ENCODE peak calls at places on chromosomes 2 and 18, in nine cellular contexts. One of them, this sample, is unnamed.
A peak's percentile ranks its signal among the peaks of the same experiment; 100 is the strongest.

GRCh38 chr2:204340511-204340910 is 204.8 kb upstream of the PARD3B start:
- DNase-seq in adrenal gland: no peak
- DNase-seq in IMR-90: no peak
- DNase-seq in right lobe of liver: no peak
- DNase-seq in HepG2: no peak
- DNase-seq in A549: no peak
- DNase-seq in HCT116: no peak
- DNase-seq in uterus: no peak
- DNase-seq in GM12891: no peak
- DNase-seq in this sample: no peak

GRCh38 chr18:29301048-29301447 is 1124.1 kb upstream of the CDH2 start:
- DNase-seq in right lobe of liver: no peak
- DNase-seq in A549: no peak
- DNase-seq in uterus: no peak
- DNase-seq in HCT116: no peak
- DNase-seq in IMR-90: no peak
- DNase-seq in GM12891: no peak
- DNase-seq in adrenal gland: no peak
- DNase-seq in HepG2: no peak
- DNase-seq in this sample: no peak

GRCh38 chr18:57909620-57910019 is 106.5 kb upstream of the ATP8B1 start:
- DNase-seq in right lobe of liver: no peak
- DNase-seq in uterus: no peak
- DNase-seq in GM12891: no peak
- DNase-seq in HepG2: no peak
- DNase-seq in A549: no peak
- DNase-seq in HCT116: no peak
- DNase-seq in IMR-90: no peak
- DNase-seq in adrenal gland: no peak
- DNase-seq in this sample: no peak

GRCh38 chr2:10500601-10501361 is 52.7 kb upstream of the ODC1 start:
- DNase-seq in IMR-90: peak; percentile 15
- DNase-seq in HCT116: no peak
- DNase-seq in uterus: no peak
- DNase-seq in right lobe of liver: peak; percentile 39
- DNase-seq in GM12891: no peak
- DNase-seq in A549: no peak
- DNase-seq in adrenal gland: no peak
- DNase-seq in HepG2: no peak
- DNase-seq in this sample: no peak

GRCh38 chr2:42792583-42793313 is at the start of gene HAAO:
- DNase-seq in uterus: peak; percentile 75
- DNase-seq in GM12891: peak; percentile 51
- DNase-seq in HCT116: no peak
- DNase-seq in A549: no peak
- DNase-seq in IMR-90: no peak
- DNase-seq in HepG2: peak; percentile 91
- DNase-seq in right lobe of liver: peak; percentile 93
- DNase-seq in adrenal gland: peak; percentile 31
- DNase-seq in this sample: peak; percentile 86

GRCh38 chr2:189613650-189614420 is 33.2 kb upstream of the SLC40A1 start:
- DNase-seq in GM12891: no peak
- DNase-seq in uterus: no peak
- DNase-seq in A549: peak; percentile 37
- DNase-seq in HepG2: no peak
- DNase-seq in HCT116: no peak
- DNase-seq in IMR-90: peak; percentile 75
- DNase-seq in adrenal gland: peak; percentile 34
- DNase-seq in right lobe of liver: no peak
- DNase-seq in this sample: no peak

GRCh38 chr2:99636432-99637034 is 146.7 kb upstream of the REV1 start:
- DNase-seq in HepG2: no peak
- DNase-seq in right lobe of liver: peak; percentile 94
- DNase-seq in GM12891: no peak
- DNase-seq in adrenal gland: peak; percentile 91
- DNase-seq in A549: no peak
- DNase-seq in IMR-90: no peak
- DNase-seq in HCT116: no peak
- DNase-seq in uterus: peak; percentile 94
- DNase-seq in this sample: peak; percentile 27

GRCh38 chr2:111199840-111200239 is 79.1 kb downstream of the BCL2L11 start:
- DNase-seq in uterus: no peak
- DNase-seq in right lobe of liver: no peak
- DNase-seq in HepG2: no peak
- DNase-seq in A549: no peak
- DNase-seq in GM12891: no peak
- DNase-seq in HCT116: no peak
- DNase-seq in IMR-90: no peak
- DNase-seq in adrenal gland: no peak
- DNase-seq in this sample: no peak

GRCh38 chr18:60372598-60372997 is at the start of gene MC4R:
- DNase-seq in HCT116: peak; percentile 48
- DNase-seq in IMR-90: peak; percentile 82
- DNase-seq in adrenal gland: no peak
- DNase-seq in right lobe of liver: no peak
- DNase-seq in GM12891: no peak
- DNase-seq in uterus: no peak
- DNase-seq in HepG2: no peak
- DNase-seq in A549: peak; percentile 29
- DNase-seq in this sample: peak; percentile 9

GRCh38 chr2:77008925-77009706 is 513.1 kb downstream of the LRRTM4 start:
- DNase-seq in HepG2: no peak
- DNase-seq in IMR-90: peak; percentile 5
- DNase-seq in HCT116: no peak
- DNase-seq in uterus: no peak
- DNase-seq in A549: no peak
- DNase-seq in right lobe of liver: no peak
- DNase-seq in GM12891: no peak
- DNase-seq in adrenal gland: no peak
- DNase-seq in this sample: no peak

GRCh38 chr2:200422071-200422470 is 87.8 kb downstream of the KCTD18 start:
- DNase-seq in IMR-90: no peak
- DNase-seq in adrenal gland: no peak
- DNase-seq in right lobe of liver: no peak
- DNase-seq in GM12891: no peak
- DNase-seq in HCT116: no peak
- DNase-seq in A549: no peak
- DNase-seq in HepG2: no peak
- DNase-seq in uterus: no peak
- DNase-seq in this sample: no peak

GRCh38 chr2:97267411-97268074 is 154.6 kb downstream of the ANKRD36 start:
- DNase-seq in HepG2: peak; percentile 1
- DNase-seq in A549: no peak
- DNase-seq in HCT116: no peak
- DNase-seq in GM12891: no peak
- DNase-seq in adrenal gland: peak; percentile 7
- DNase-seq in IMR-90: peak; percentile 0
- DNase-seq in uterus: peak; percentile 13
- DNase-seq in right lobe of liver: peak; percentile 51
- DNase-seq in this sample: peak; percentile 10

GRCh38 chr18:23998811-23999210 is 15.7 kb upstream of the TTC39C start:
- DNase-seq in GM12891: no peak
- DNase-seq in HCT116: peak; percentile 23
- DNase-seq in HepG2: peak; percentile 68
- DNase-seq in right lobe of liver: no peak
- DNase-seq in uterus: no peak
- DNase-seq in adrenal gland: no peak
- DNase-seq in IMR-90: no peak
- DNase-seq in A549: peak; percentile 8
- DNase-seq in this sample: no peak

GRCh38 chr2:145228506-145228905 is 708.6 kb upstream of the ZEB2 start:
- DNase-seq in GM12891: no peak
- DNase-seq in HepG2: no peak
- DNase-seq in right lobe of liver: no peak
- DNase-seq in IMR-90: peak; percentile 41
- DNase-seq in HCT116: no peak
- DNase-seq in A549: no peak
- DNase-seq in uterus: peak; percentile 33
- DNase-seq in adrenal gland: no peak
- DNase-seq in this sample: peak; percentile 23

GRCh38 chr18:7566587-7567486 is at the start of gene PTPRM:
- DNase-seq in IMR-90: peak; percentile 78
- DNase-seq in A549: peak; percentile 65
- DNase-seq in HepG2: peak; percentile 47
- DNase-seq in HCT116: peak; percentile 1
- DNase-seq in GM12891: peak; percentile 72
- DNase-seq in uterus: peak; percentile 88
- DNase-seq in adrenal gland: peak; percentile 92
- DNase-seq in right lobe of liver: peak; percentile 89
- DNase-seq in this sample: peak; percentile 85

GRCh38 chr2:207925601-207926000 is 99.7 kb downstream of the PLEKHM3 start:
- DNase-seq in HepG2: no peak
- DNase-seq in uterus: no peak
- DNase-seq in GM12891: no peak
- DNase-seq in adrenal gland: no peak
- DNase-seq in A549: no peak
- DNase-seq in IMR-90: no peak
- DNase-seq in right lobe of liver: no peak
- DNase-seq in HCT116: no peak
- DNase-seq in this sample: no peak

GRCh38 chr2:218831378-218831990 is at the start of gene PRKAG3:
- DNase-seq in uterus: no peak
- DNase-seq in GM12891: no peak
- DNase-seq in adrenal gland: no peak
- DNase-seq in A549: no peak
- DNase-seq in HCT116: no peak
- DNase-seq in IMR-90: no peak
- DNase-seq in HepG2: no peak
- DNase-seq in right lobe of liver: no peak
- DNase-seq in this sample: no peak
- TF ChIP-seq POLR2A in uterus: no peak
- TF ChIP-seq POLR2A in GM12891: no peak
- TF ChIP-seq POLR2A in adrenal gland: no peak
- TF ChIP-seq POLR2A in A549: no peak
- TF ChIP-seq POLR2A in HCT116: no peak
- TF ChIP-seq POLR2A in IMR-90: no peak
- TF ChIP-seq POLR2A in HepG2: no peak
- TF ChIP-seq POLR2A in right lobe of liver: no peak
- TF ChIP-seq POLR2A in this sample: no peak

DNA sequence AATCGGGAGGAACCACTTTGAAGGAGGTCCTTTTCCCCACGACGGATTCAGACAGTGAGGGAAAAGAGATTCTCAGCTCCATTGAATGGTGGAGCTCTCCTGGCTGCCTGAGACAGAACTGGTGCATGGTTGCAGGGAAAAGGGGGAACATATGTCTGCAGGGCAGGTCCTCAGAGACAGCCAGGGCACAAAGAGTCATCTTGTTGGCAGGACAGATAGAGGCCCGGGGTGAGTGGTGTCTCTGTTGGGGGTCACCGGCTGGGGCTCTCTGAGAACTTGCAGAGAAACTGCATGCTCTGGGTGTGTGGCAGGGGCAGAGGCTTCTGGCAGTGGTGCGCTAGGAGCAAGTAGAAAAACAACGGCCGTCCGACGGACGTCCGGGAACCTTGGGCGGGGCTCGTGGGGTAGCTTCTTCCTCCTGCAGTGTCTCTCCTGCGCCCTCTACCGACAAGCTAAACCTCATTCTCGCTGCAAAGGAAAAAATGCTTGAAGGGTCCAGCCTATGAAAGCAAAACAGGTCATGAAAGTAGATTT is 94.3 kb downstream of the CDCA7 start:
- DNase-seq in HepG2: peak; percentile 87
- DNase-seq in adrenal gland: peak; percentile 91
- DNase-seq in A549: peak; percentile 90
- DNase-seq in HCT116: peak; percentile 85
- DNase-seq in IMR-90: peak; percentile 73
- DNase-seq in GM12891: peak; percentile 37
- DNase-seq in uterus: peak; percentile 66
- DNase-seq in right lobe of liver: peak; percentile 81
- DNase-seq in this sample: peak; percentile 85
- TF ChIP-seq POLR2A in HepG2: no peak
- TF ChIP-seq POLR2A in adrenal gland: no peak
- TF ChIP-seq POLR2A in A549: peak; percentile 55
- TF ChIP-seq POLR2A in HCT116: peak; percentile 65
- TF ChIP-seq POLR2A in IMR-90: no peak
- TF ChIP-seq POLR2A in GM12891: no peak
- TF ChIP-seq POLR2A in uterus: no peak
- TF ChIP-seq POLR2A in right lobe of liver: no peak
- TF ChIP-seq POLR2A in this sample: no peak

DNA sequence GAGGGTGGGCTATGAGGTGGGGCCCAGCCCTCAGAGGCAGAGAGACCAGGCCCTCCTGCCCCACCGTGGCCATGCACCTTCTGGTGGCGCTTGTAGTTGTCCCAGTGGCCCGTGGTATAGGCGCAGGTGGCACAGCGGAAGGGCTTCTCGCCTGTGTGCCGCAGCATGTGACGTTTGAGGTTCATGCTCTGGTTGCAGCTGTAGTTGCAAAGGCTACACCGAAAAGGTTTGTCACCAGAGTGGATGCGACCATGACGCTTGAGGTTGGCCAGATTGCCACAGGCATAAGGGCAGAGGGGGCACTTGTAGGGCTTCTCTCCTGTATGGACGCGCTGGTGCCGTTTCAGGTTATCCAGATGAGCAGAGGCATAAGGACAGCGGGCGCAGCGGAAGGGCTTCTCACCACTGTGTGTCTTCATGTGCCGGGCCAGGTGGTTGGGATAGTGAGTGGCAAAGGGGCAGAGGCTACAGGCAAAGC is 2.9 kb downstream of the ZNF513 start:
- DNase-seq in HCT116: no peak
- DNase-seq in uterus: no peak
- DNase-seq in right lobe of liver: no peak
- DNase-seq in adrenal gland: no peak
- DNase-seq in GM12891: no peak
- DNase-seq in A549: no peak
- DNase-seq in HepG2: no peak
- DNase-seq in IMR-90: no peak
- DNase-seq in this sample: no peak
- TF ChIP-seq POLR2A in HCT116: peak; percentile 32
- TF ChIP-seq POLR2A in uterus: no peak
- TF ChIP-seq POLR2A in right lobe of liver: no peak
- TF ChIP-seq POLR2A in adrenal gland: no peak
- TF ChIP-seq POLR2A in GM12891: peak; percentile 5
- TF ChIP-seq POLR2A in A549: peak; percentile 10
- TF ChIP-seq POLR2A in HepG2: peak; percentile 10
- TF ChIP-seq POLR2A in IMR-90: no peak
- TF ChIP-seq POLR2A in this sample: no peak

DNA sequence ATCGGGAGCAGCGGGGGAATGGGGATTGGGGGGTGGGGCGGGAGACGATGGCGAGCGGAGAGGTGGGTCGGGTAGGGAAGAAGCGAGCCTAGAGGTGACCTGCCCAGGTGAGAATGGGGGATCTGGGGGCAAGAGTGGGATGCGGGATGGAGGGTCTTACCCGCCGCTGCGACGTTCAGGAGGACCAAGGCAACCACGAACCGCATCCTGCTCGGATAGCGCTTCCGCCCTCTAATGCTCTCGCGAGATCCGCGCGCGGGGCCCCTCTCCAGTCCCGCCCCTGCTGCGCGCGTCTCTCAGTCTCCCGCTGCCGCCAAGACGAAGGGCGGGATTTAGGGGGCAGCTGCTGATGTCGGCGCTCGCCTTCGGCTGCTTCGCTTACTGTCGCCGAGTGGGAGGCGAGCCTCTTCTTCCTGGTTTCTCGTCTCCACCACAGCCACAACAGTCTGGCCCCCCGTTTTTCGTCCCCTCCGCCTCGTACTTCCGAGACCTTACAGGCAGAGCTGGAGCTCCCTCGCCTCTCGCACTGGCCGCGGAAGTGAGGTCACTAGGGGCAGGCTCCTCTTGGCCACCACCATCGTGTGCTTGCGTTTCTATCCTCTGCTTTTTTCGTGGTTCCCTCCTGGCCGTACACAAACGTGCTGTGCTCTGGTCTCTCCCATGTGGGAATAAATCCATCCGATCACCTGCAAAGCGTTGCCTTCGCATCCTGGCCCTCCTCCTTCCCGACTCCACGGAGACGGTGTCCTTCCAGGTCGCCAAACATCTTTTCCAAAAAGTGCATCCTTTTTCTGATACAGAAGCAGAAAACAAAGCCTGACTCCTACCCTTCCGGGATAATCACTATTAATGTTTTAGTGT is at the start of gene TGOLN2:
- DNase-seq in A549: peak; percentile 94
- DNase-seq in GM12891: peak; percentile 91
- DNase-seq in HepG2: peak; percentile 89
- DNase-seq in uterus: peak; percentile 92
- DNase-seq in IMR-90: peak; percentile 85
- DNase-seq in right lobe of liver: peak; percentile 96
- DNase-seq in adrenal gland: peak; percentile 95
- DNase-seq in HCT116: peak; percentile 77
- DNase-seq in this sample: peak; percentile 93
- TF ChIP-seq POLR2A in A549: peak; percentile 95
- TF ChIP-seq POLR2A in GM12891: peak; percentile 99
- TF ChIP-seq POLR2A in HepG2: peak; percentile 99
- TF ChIP-seq POLR2A in uterus: peak; percentile 86
- TF ChIP-seq POLR2A in IMR-90: peak; percentile 97
- TF ChIP-seq POLR2A in right lobe of liver: peak; percentile 99
- TF ChIP-seq POLR2A in adrenal gland: peak; percentile 98
- TF ChIP-seq POLR2A in HCT116: peak; percentile 98
- TF ChIP-seq POLR2A in this sample: peak; percentile 99

This sample was measured in body of pancreas.